ENCODE peak calls at places on chromosome 21, in four cellular contexts. Y is germinal center, X is SK-MEL-5, E is caudate nucleus. Q is an unnamed sample.

GRCh38 chr21:17053321-17053720 is 459.5 kb upstream of the CXADR start:
- DNase-seq in X (no peak), Y (no peak), E (no peak), Q (no peak)

GRCh38 chr21:35664683-35665082 is 395.6 kb downstream of the SETD4 start:
- DNase-seq in X (peak), Y (no peak), E (no peak), Q (peak)

GRCh38 chr21:28436286-28436932 is 556.3 kb downstream of the LTN1 start:
- DNase-seq in X (no peak), Y (no peak), E (no peak), Q (no peak)

GRCh38 chr21:40845621-40846020 is 1.3 kb downstream of the DSCAM start:
- DNase-seq in E (no peak), X (no peak), Y (no peak), Q (no peak)

GRCh38 chr21:41977034-41977950 is 23.5 kb upstream of the C2CD2 start:
- DNase-seq in E (no peak), X (no peak), Y (no peak), Q (no peak)

GRCh38 chr21:45078877-45079281 is 4.5 kb downstream of the ADARB1 start:
- DNase-seq in E (no peak), X (no peak), Y (no peak), Q (no peak)

GRCh38 chr21:46218906-46219590 is 9.5 kb downstream of the LSS start:
- DNase-seq in Y (no peak), X (no peak), E (no peak), Q (no peak)

GRCh38 chr21:38807987-38808386 is 2.3 kb downstream of the ETS2 start:
- DNase-seq in E (no peak), Y (no peak), X (no peak), Q (no peak)

GRCh38 chr21:24025101-24025500 is 1582.2 kb downstream of the MRPL39 start:
- DNase-seq in E (no peak), Y (no peak), X (no peak), Q (no peak)

GRCh38 chr21:26060335-26061115 is 110.0 kb downstream of the APP start:
- DNase-seq in Y (no peak), E (no peak), X (no peak), Q (no peak)

GRCh38 chr21:28485301-28486022 is 507.2 kb downstream of the LTN1 start:
- DNase-seq in E (no peak), Y (no peak), X (no peak), Q (no peak)

GRCh38 chr21:45698493-45698947 is 55.0 kb downstream of the PCBP3 start:
- DNase-seq in X (no peak), E (no peak), Y (no peak), Q (no peak)

GRCh38 chr21:42404534-42404933 is 832 bp downstream of the UBASH3A start:
- DNase-seq in E (no peak), X (no peak), Y (no peak), Q (no peak)

GRCh38 chr21:41561701-41562100 is 53.7 kb upstream of the TMPRSS2 start:
- DNase-seq in E (no peak), Y (no peak), X (no peak), Q (no peak)

GRCh38 chr21:20997633-20998455 is at the start of gene NCAM2:
- DNase-seq in Y (peak), E (peak), X (peak), Q (peak)

GRCh38 chr21:44548381-44548780 is 2.9 kb downstream of the KRTAP10-2 start:
- DNase-seq in Y (no peak), X (no peak), E (no peak), Q (no peak)

GRCh38 chr21:14215971-14216621 is at the start of gene RBM11:
- DNase-seq in E (peak), X (peak), Y (peak), Q (peak)

GRCh38 chr21:15978158-15978805 is 248.5 kb downstream of the USP25 start:
- DNase-seq in X (no peak), E (no peak), Y (no peak), Q (no peak)

Q was measured in GM10248.